ENCODE peak calls at places on chromosome 15, in four cellular contexts. T, Y, B and R are unnamed samples. For H3K4me1, the result is how much of the 10 kb centered on the place peaks cover.

GRCh38 chr15:58771621-58772235 is 626 bp downstream of the MINDY2 start:
- DNase-seq in B (peak), Y (peak), T (peak), R (peak)

GRCh38 chr15:92343869-92344643 is 49.6 kb upstream of the ST8SIA2 start:
- DNase-seq in Y (no peak), B (no peak), T (no peak), R (no peak)

GRCh38 chr15:68578175-68578959 is 426 bp upstream of the CORO2B start:
- DNase-seq in T (peak), B (peak), Y (peak), R (peak)

GRCh38 chr15:71709808-71710418 is 100.4 kb upstream of the NR2E3 start:
- DNase-seq in T (no peak), Y (no peak), B (no peak), R (no peak)

GRCh38 chr15:33008284-33009011 is 186.1 kb downstream of the FMN1 start:
- DNase-seq in Y (no peak), T (no peak), B (no peak), R (no peak)

GRCh38 chr15:59456114-59456513 is 18.1 kb downstream of the FAM81A start:
- DNase-seq in Y (peak), B (no peak), T (no peak), R (peak)

GRCh38 chr15:98927057-98927456 is 80.5 kb downstream of the PGPEP1L start:
- DNase-seq in T (no peak), B (no peak), Y (no peak), R (no peak)

GRCh38 chr15:60970246-60971170 is 258.6 kb downstream of the RORA start:
- DNase-seq in B (no peak), Y (no peak), T (no peak), R (no peak)

GRCh38 chr15:48427960-48428547 is 96.8 kb downstream of the DUT start:
- DNase-seq in Y (no peak), B (no peak), T (no peak), R (no peak)

GRCh38 chr15:53840681-53841080 is 81.2 kb upstream of the WDR72 start:
- DNase-seq in T (no peak), Y (no peak), B (no peak), R (no peak)

GRCh38 chr15:77392762-77393470 is 27.0 kb downstream of the PEAK1 start:
- DNase-seq in B (no peak), Y (no peak), T (no peak), R (no peak)

GRCh38 chr15:98674336-98674735 is 26.0 kb downstream of the IGF1R start:
- DNase-seq in Y (peak), B (no peak), T (no peak), R (no peak)

GRCh38 chr15:98138910-98139309 is 178.4 kb downstream of the ARRDC4 start:
- DNase-seq in T (no peak), B (no peak), Y (no peak), R (no peak)

GRCh38 chr15:63948971-63949370 is 97.3 kb downstream of the DAPK2 start:
- DNase-seq in B (no peak), Y (no peak), T (no peak), R (no peak)

GRCh38 chr15:76056931-76057330 is 2.9 kb upstream of the TMEM266 start:
- DNase-seq in B (no peak), T (no peak), Y (peak), R (no peak)

GRCh38 chr15:51681303-51681963 is at the start of gene SCG3:
- DNase-seq in Y (peak), B (peak), T (peak), R (peak)

GRCh38 chr15:67865766-67866165 is 25.9 kb upstream of the RNU6-1 start:
- DNase-seq in T (no peak), B (no peak), Y (no peak), R (no peak)

GRCh38 chr15:99435761-99436346 is 129.9 kb upstream of the MEF2A start:
- DNase-seq in Y (no peak), T (no peak), B (no peak), R (peak)

GRCh38 chr15:99326235-99326634 is 75.0 kb downstream of the LRRC28 start:
- DNase-seq in B (no peak), Y (peak), T (no peak), R (no peak)

GRCh38 chr15:81945014-81945615 is 100.7 kb downstream of the MEX3B start:
- DNase-seq in B (no peak), T (no peak), Y (no peak), R (no peak)

GRCh38 chr15:49495993-49496747 is 73.1 kb downstream of the FGF7 start:
- DNase-seq in B (no peak), T (no peak), Y (no peak), R (no peak)

GRCh38 chr15:52019394-52020252 is 604 bp downstream of the MAPK6 start:
- DNase-seq in Y (peak), B (peak), T (peak), R (peak)

GRCh38 chr15:83320831-83321230 is 36.4 kb upstream of the BNC1 start:
- DNase-seq in T (no peak), B (no peak), Y (no peak), R (no peak)

GRCh38 chr15:31241888-31242287 is 84.7 kb upstream of the KLF13 start:
- DNase-seq in B (peak), T (no peak), Y (no peak), R (no peak)

GRCh38 chr15:78429477-78429876 is 8.5 kb upstream of the IREB2 start:
- DNase-seq in T (no peak), Y (peak), B (no peak), R (no peak)

DNA sequence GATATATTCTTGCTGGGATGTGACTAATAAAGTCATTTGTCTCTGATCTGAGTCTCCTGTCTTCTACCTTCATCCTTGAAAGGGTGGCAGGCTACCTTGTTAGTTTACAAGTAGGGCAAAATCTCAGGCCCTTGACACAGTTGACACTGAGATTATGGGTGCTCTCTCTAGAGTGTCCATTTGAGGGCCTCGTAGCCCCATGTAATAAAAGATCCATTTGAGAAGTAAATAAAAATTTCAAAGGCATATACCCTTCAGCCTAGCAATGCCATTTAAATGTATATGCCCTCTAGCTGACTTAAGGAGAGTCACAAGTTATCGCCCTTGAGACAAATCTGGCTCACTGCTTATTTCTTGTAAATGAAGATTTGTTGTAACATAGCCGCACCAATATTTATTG is 98.6 kb downstream of the TCF12 start:
- DNase-seq in T (no peak), B (no peak), Y (no peak), R (no peak)
- TF ChIP-seq CTCF in T (no peak), B (peak), Y (no peak), R (no peak)

GRCh38 chr15:90200534-90201139 is 493 bp upstream of the SEMA4B start:
- DNase-seq in B (no peak), T (no peak), Y (no peak), R (no peak)
- H3K27ac ChIP-seq in B (peak), T (peak), Y (peak), R (peak)

GRCh38 chr15:36777941-36778340 is 198.5 kb downstream of the CDIN1 start:
- DNase-seq in B (no peak), T (no peak), Y (no peak), R (no peak)

GRCh38 chr15:36773698-36774097 is 194.3 kb downstream of the CDIN1 start:
- DNase-seq in B (no peak), Y (no peak), T (no peak), R (no peak)

GRCh38 chr15:36775209-36775608 is 195.8 kb downstream of the CDIN1 start:
- DNase-seq in T (no peak), Y (no peak), B (no peak), R (no peak)

GRCh38 chr15:36771826-36772225 is 192.4 kb downstream of the CDIN1 start:
- DNase-seq in B (no peak), T (no peak), Y (no peak), R (no peak)

DNA sequence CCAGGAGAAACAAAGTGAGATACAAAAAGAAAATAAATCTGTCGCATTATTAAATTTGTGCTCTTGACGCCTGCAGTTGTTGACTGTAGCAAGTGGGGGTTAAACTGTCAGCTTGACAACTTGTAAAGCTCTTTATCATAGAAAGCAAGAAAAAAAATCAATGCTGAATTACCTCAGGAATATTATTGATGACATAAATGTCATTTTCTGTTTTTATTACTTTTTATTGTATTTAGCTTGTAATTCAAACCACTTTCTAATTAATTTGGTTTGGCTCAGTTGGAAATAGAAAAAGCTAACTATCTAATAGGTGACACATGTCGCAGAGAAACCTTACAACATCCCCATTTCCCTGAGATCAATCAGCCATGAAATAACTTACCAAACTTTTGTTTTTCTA is 195.3 kb downstream of the CDIN1 start:
- DNase-seq in B (no peak), Y (no peak), T (no peak), R (no peak)
- H3K4me1 ChIP-seq in B (under half), Y (under half), T (under half), R (under half)

GRCh38 chr15:96352594-96353377 is 22.3 kb downstream of the NR2F2 start:
- DNase-seq in Y (no peak), T (no peak), B (no peak), R (no peak)

GRCh38 chr15:96354731-96355560 is 24.4 kb downstream of the NR2F2 start:
- DNase-seq in B (no peak), Y (peak), T (no peak), R (no peak)

GRCh38 chr15:96353378-96353930 is 23.0 kb downstream of the NR2F2 start:
- DNase-seq in B (no peak), Y (no peak), T (no peak), R (peak)

GRCh38 chr15:96355561-96356129 is 25.1 kb downstream of the NR2F2 start:
- DNase-seq in Y (no peak), B (no peak), T (no peak), R (no peak)

DNA sequence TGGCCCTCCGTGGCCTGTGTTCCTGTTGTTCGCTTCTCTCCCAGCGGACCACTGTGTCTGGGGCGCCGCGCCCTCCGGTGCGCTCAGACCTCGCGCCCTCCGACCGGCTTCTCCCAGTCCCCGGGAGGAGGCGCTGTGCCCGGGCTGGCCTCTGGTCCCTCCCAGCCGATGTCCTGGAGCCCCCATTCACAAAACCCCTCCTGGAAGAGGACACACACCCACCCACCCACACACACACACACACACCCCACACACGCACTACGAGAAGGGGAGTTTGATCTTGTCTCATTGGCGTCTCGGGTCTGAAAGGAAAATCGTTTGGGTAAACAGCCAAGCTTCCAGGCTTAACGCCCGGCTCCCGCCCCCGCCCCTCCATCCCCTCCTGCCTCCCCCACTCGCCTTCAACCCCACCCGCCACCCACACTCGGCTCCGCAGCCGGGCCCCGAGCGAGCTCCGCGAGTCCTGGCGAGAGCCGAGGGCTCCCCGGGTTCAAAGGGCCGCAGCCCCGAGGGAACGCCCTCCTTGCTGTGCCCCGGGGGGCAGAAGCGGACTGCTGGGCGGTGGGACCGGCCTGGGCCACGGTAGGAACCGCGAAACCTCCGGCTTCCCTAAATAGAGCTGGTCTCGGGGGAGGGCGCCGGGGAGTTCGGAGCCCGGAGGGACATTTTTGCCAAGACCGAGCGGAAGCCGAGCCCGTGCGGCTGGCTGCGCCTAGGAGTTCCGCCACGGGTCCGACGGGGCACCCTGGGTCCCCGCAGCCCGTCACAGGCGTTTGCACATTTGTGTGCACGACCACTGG is 23.6 kb downstream of the NR2F2 start:
- DNase-seq in B (no peak), Y (peak), T (peak), R (no peak)
- TF ChIP-seq CTCF in B (no peak), Y (peak), T (peak), R (no peak)

GRCh38 chr15:57477736-57478522 is 101.6 kb downstream of the CGNL1 start:
- DNase-seq in Y (peak), T (peak), B (no peak), R (no peak)
- H3K27ac ChIP-seq in Y (peak), T (peak), B (no peak), R (no peak)

DNA sequence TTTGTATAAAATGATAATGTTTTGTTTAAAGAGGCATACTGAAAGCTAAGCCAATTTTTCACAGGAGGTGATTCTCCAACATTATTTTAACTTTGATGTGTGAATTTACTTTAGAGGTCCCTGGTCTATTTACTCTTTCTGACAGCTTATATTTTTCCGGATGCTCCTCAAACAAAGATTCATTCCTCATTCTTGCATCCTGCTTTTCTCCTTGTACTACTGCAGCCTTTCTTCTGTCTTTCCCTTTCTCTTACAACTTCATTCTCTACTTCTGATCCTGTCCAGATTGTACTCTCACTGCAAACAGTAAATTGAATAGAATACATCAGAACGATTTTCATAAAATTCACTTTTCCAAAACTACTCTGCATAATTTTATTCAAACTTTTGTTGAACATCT is 5.1 kb downstream of the NPTN start:
- DNase-seq in Y (no peak), B (no peak), T (no peak), R (no peak)
- H3K4me1 ChIP-seq in Y (under half), B (under half), T (under half), R (under half)

DNA sequence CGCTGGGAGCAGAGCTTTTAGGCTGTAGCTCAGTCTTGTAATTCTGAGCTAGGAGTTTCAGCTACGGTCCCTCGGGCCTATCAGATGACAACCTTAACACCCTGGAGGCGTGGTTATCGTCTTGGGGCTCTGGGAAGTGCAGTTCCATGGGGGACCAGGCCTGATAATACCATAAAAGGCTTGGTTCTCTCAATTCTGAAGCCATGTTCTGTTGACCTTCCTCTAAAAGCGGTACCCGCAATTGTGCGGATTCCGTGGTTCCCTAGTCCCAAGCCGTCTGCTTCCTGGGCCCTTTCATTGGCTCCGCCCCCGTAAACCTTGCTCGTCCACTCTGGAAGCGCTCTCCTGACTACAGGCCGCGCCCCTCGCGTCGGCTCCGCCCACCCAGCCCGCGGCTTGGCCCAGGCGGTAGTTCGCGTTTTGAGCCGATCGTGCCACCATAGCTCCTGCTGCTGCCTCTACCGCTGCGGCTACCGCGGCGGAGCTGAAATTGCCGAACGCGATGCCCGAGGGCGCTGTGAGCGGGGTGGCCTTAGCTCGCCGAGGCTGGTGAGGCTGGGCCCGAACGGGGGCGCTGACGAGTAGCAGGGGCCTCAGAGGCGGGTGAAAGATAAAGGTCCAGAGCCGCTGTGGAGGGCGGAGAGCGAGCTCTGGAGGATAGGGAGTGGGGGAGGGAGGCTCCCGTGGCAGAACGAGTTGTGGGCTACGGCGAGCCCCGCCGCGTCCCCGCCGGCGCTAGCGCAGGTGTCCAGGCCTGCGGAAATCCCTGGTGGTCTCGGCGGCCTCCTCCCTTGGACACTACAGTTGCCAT is at the start of gene MAPKBP1:
- DNase-seq in T (peak), B (peak), Y (peak), R (peak)
- TF ChIP-seq CTCF in T (peak), B (peak), Y (peak), R (peak)

DNA sequence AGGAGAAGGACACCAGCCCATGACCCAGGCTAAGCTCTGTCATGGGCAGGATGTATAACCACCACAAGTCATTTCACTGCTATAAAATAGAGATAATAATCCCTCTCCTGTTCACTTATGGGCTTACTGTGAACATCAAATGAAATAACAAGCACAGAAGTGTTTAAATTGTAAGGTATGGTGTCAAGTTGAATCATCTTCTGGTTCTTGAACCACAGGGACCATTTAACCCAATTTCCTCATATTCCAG is 44.3 kb upstream of the TLE3 start:
- DNase-seq in Y (no peak), B (no peak), T (no peak), R (no peak)
- H3K27ac ChIP-seq in Y (no peak), B (no peak), T (no peak), R (no peak)